ENCODE peak calls at places on chromosomes 1 and 21, in seven cellular contexts. D, J, R, L, F, P and G are unnamed samples.

GRCh38 chr1:32554288-32554687 is 15.1 kb downstream of the ZBTB8A start:
- DNase-seq in D (no peak), J (no peak), R (no peak), L (no peak), F (no peak), P (no peak), G (no peak)

GRCh38 chr1:62438163-62438562 is 1.3 kb downstream of the USP1 start:
- DNase-seq in D (no peak), J (no peak), R (peak; percentile 26), L (no peak), F (no peak), P (no peak), G (no peak)

GRCh38 chr1:159700312-159700711 is 14.1 kb downstream of the CRP start:
- DNase-seq in D (no peak), J (no peak), R (no peak), L (no peak), F (no peak), P (no peak), G (no peak)

GRCh38 chr1:94884101-94884875 is 42.6 kb downstream of the CNN3 start:
- DNase-seq in D (no peak), J (peak; percentile 49), R (peak; percentile 43), L (peak; percentile 58), F (no peak), P (peak; percentile 65), G (no peak)

GRCh38 chr1:116817582-116818064 is 63.4 kb downstream of the CD2 start:
- DNase-seq in D (no peak), J (no peak), R (peak; percentile 63), L (peak; percentile 74), F (peak; percentile 33), P (peak; percentile 47), G (no peak)

GRCh38 chr1:156401175-156401574 is 32.2 kb downstream of the RHBG start:
- DNase-seq in D (no peak), J (no peak), R (no peak), L (no peak), F (no peak), P (no peak), G (no peak)

GRCh38 chr1:64065571-64065970 is 137.9 kb upstream of the UBE2U start:
- DNase-seq in D (no peak), J (no peak), R (peak; percentile 92), L (no peak), F (no peak), P (no peak), G (no peak)

GRCh38 chr1:228747536-228747935 is 12.3 kb downstream of the RHOU start:
- DNase-seq in D (no peak), J (no peak), R (no peak), L (peak; percentile 48), F (no peak), P (no peak), G (no peak)

GRCh38 chr1:194830387-194830786 is 1644.0 kb upstream of the B3GALT2 start:
- DNase-seq in D (no peak), J (no peak), R (no peak), L (no peak), F (no peak), P (no peak), G (no peak)

GRCh38 chr1:28365864-28366263 is 3.7 kb upstream of the PHACTR4 start:
- DNase-seq in D (no peak), J (no peak), R (peak; percentile 67), L (no peak), F (no peak), P (no peak), G (no peak)

GRCh38 chr1:21362096-21362495 is 71.8 kb upstream of the ECE1 start:
- DNase-seq in D (no peak), J (no peak), R (no peak), L (no peak), F (no peak), P (no peak), G (no peak)

GRCh38 chr1:199403421-199404116 is 623.9 kb upstream of the NR5A2 start:
- DNase-seq in D (no peak), J (no peak), R (no peak), L (no peak), F (no peak), P (no peak), G (peak; percentile 58)

GRCh38 chr1:81477704-81478103 is 323.0 kb upstream of the ADGRL2 start:
- DNase-seq in D (no peak), J (no peak), R (no peak), L (no peak), F (no peak), P (no peak), G (no peak)

GRCh38 chr1:244302889-244303609 is 148.7 kb downstream of the ADSS2 start:
- DNase-seq in D (no peak), J (no peak), R (peak; percentile 72), L (peak; percentile 77), F (peak; percentile 83), P (no peak), G (no peak)

GRCh38 chr1:10957151-10957550 is 55.3 kb upstream of the TARDBP start:
- DNase-seq in D (peak; percentile 57), J (no peak), R (no peak), L (no peak), F (no peak), P (no peak), G (no peak)

GRCh38 chr1:31857863-31858262 is 42.0 kb upstream of the SPOCD1 start:
- DNase-seq in D (no peak), J (no peak), R (no peak), L (no peak), F (no peak), P (no peak), G (no peak)

GRCh38 chr1:159171688-159172501 is 480 bp downstream of the CADM3 start:
- DNase-seq in D (no peak), J (no peak), R (no peak), L (no peak), F (no peak), P (peak; percentile 56), G (no peak)

GRCh38 chr1:185742403-185742802 is 8.2 kb downstream of the HMCN1 start:
- DNase-seq in D (no peak), J (no peak), R (no peak), L (no peak), F (no peak), P (no peak), G (no peak)

GRCh38 chr1:225691377-225691776 is 38.5 kb upstream of the ENAH start:
- DNase-seq in D (no peak), J (no peak), R (peak; percentile 68), L (no peak), F (no peak), P (no peak), G (no peak)

GRCh38 chr21:46594276-46594675 is 10.6 kb downstream of the S100B start:
- DNase-seq in D (no peak), J (no peak), R (no peak), L (no peak), F (no peak), P (no peak), G (no peak)

GRCh38 chr1:235068155-235069121 is 60.2 kb downstream of the TOMM20 start:
- DNase-seq in D (no peak), J (no peak), R (peak; percentile 100), L (peak; percentile 58), F (peak; percentile 59), P (no peak), G (no peak)

DNA sequence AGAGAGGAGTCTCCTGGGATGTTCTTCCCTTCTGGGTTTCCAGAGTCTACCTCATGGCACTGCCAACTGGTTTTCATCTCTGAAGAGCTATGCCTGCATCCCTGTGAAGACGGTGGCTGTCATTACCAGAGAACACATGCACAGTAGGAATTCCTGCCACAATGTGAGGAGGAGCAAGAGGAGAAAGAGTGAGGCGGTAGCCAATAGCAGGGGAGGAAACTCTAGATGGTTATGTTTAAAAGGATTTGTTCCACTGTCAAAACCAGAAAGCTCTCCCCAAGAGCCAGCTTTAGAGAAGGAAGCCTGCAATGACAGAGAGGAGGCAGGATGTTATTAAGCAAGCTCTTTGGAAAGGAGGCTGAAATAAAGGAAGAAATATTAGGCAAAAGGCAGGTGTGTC is 12.3 kb downstream of the LMX1A start:
- DNase-seq in D (no peak), J (no peak), R (no peak), L (no peak), F (no peak), P (no peak), G (no peak)
- H3K27me3 ChIP-seq in D (peaks cover 8% of the 10 kb centered on the region), J (no peaks in the 10 kb centered on the region), R (peaks cover 10% of the 10 kb centered on the region), L (no peaks in the 10 kb centered on the region), F (no peaks in the 10 kb centered on the region), P (peaks cover 75% of the 10 kb centered on the region), G (peaks cover 2% of the 10 kb centered on the region)

GRCh38 chr1:17998889-17999288 is 108.7 kb upstream of the IGSF21 start:
- DNase-seq in D (no peak), J (no peak), R (no peak), L (peak; percentile 15), F (no peak), P (no peak), G (no peak)
- TF ChIP-seq CTCF in D (no peak), J (no peak), R (peak; percentile 15), L (peak; percentile 39), F (no peak), P (peak; percentile 34), G (peak; percentile 42)

DNA sequence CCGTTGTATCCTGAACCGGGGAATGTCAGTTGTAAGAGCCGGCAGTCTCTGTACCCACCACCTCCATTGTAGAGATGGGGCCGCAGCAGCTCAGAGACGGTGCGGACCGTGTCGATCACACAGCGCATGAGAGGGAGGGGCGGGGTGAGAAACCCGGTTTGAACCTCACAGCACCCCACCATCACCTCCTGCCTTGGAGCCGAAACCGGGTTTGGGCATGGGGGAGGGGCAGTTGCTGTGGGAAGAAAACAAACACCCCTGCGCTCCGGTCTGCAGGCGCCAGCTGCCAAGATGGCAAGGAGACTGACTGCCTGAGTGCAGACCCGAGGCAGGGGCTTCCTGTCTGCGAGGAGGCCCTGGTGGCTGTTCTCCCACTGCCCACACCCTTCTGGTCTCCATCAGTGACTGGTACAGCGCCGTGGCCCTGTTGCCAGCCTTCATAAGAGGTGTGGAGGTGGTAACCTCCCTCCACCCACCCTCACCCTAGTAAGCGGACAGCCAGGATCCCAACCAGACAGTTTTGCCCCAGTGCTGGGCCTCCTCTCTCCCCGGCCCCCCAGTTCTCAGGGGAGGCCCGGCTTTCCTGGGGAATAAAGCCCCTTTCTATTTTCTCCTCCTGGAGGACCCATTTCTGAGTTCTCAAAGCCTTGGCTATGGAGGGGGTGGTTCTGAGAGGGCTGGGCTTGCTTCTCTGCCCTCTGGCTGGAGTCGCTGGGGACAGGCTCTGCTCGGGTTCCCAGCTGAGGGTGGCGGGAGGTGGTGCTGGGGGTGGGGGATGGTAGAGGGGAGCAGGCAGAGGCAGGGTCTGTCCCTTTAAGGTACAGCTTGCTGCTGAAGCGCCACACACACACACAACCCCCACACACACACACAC is 69.4 kb upstream of the SSBP3 start:
- DNase-seq in D (no peak), J (peak; percentile 54), R (no peak), L (no peak), F (no peak), P (peak; percentile 65), G (no peak)
- H3K4me3 ChIP-seq in D (peak overlapping the region; percentile 41), J (peak overlapping the region; percentile 0), R (no peak overlapping the region), L (no peak overlapping the region), F (no peak overlapping the region), P (no peak overlapping the region), G (no peak overlapping the region)

DNA sequence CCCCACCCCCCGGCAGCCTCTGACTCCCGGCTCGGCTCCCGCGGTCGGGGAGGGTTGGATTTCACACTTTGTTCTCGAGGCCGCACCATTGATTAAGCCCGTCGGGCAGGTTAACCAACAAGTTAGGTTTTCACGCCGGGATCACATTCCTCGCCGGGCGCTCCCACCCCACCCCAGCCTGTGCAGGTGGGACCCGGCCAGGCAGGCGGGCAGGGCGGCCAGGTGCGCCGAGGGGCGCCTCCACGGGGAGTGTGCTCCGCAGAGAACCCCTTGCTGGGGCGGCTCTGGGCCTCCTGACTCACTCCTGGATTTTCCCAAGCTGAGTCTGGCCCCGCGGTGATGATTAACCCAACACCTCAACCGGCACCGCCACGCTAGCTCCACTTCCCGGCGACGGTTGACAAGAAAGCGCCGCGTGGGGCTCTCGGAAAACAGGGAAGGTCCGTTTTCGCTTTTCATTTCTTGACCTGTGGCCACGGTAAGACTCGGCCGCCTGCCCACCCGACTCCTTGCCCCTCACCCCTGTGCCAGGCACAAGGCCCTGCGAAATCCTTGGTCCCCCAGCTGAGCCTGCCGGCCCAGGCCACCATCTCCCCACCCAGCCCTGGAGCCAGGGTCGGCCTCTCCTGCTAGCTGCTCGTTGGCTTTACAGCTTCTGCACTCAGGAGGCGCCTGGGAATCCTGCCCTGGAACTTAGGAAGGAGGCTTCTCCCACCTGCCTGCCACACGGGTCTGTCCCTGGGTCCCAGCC is 8.8 kb upstream of the TTLL10 start:
- DNase-seq in D (no peak), J (no peak), R (peak; percentile 18), L (peak; percentile 64), F (no peak), P (no peak), G (no peak)
- H3K27me3 ChIP-seq in D (no peaks in the 10 kb centered on the region), J (no peaks in the 10 kb centered on the region), R (no peaks in the 10 kb centered on the region), L (no peaks in the 10 kb centered on the region), F (peaks cover 4% of the 10 kb centered on the region), P (peaks cover 13% of the 10 kb centered on the region), G (peaks cover 30% of the 10 kb centered on the region)